ENCODE peak calls at places on chromosomes 11 and 22, in six cellular contexts. W is memory B cell, D is fibroblast of pulmonary artery, U is head of caudate nucleus, Z is AG09309, C is right cardiac atrium. E is an unnamed sample.

GRCh38 chr11:84740050-84740449 is 887.1 kb downstream of the DLG2 start:
- DNase-seq in W (no peak), D (no peak), U (no peak), Z (no peak), C (no peak), E (no peak)

GRCh38 chr11:71119656-71120269 is 132.6 kb downstream of the SHANK2 start:
- DNase-seq in W (no peak), D (no peak), U (no peak), Z (no peak), C (no peak), E (no peak)

GRCh38 chr22:17369553-17370035 is 334 bp downstream of the CECR2 start:
- DNase-seq in W (peak), D (peak), U (no peak), Z (no peak), C (peak), E (peak)

GRCh38 chr22:43155789-43156188 is 4.4 kb downstream of the TSPO start:
- DNase-seq in W (no peak), D (no peak), U (no peak), Z (no peak), C (no peak), E (no peak)

GRCh38 chr11:133889893-133890292 is 44.6 kb upstream of the SPATA19 start:
- DNase-seq in W (no peak), D (no peak), U (no peak), Z (no peak), C (no peak), E (no peak)

GRCh38 chr11:22337571-22338464 is at the start of gene SLC17A6:
- DNase-seq in W (no peak), D (peak), U (no peak), Z (no peak), C (no peak), E (no peak)

GRCh38 chr11:63620928-63621539 is 6.8 kb upstream of the PLAAT3 start:
- DNase-seq in W (no peak), D (no peak), U (no peak), Z (no peak), C (no peak), E (no peak)

GRCh38 chr11:62666259-62666926 is 1.3 kb downstream of the CSKMT start:
- DNase-seq in W (no peak), D (no peak), U (no peak), Z (no peak), C (peak), E (no peak)

GRCh38 chr11:67083786-67084366 is 27.2 kb downstream of the RHOD start:
- DNase-seq in W (no peak), D (no peak), U (no peak), Z (no peak), C (no peak), E (no peak)